ENCODE peak calls at places on chromosomes 7 and 10, in four cellular contexts. Z, O, Y and T are unnamed samples.

GRCh38 chr10:119360181-119360921 is 153.0 kb downstream of the GRK5 start:
- DNase-seq in Z (peak; percentile 65), O (no peak), Y (no peak), T (no peak)

GRCh38 chr7:137903382-137904169 is 56.8 kb upstream of the DGKI start:
- DNase-seq in Z (peak; percentile 62), O (peak; percentile 57), Y (peak; percentile 62), T (peak; percentile 86)

GRCh38 chr7:127585044-127585953 is at the start of gene GCC1:
- DNase-seq in O (peak; percentile 82), Z (peak; percentile 93), Y (peak; percentile 95), T (peak; percentile 91)

GRCh38 chr10:112359606-112360307 is 14.2 kb upstream of the ACSL5 start:
- DNase-seq in O (no peak), Y (peak; percentile 10), Z (no peak), T (no peak)

GRCh38 chr10:930415-931325 is 835 bp downstream of the LARP4B start:
- DNase-seq in Y (peak; percentile 76), O (no peak), Z (no peak), T (peak; percentile 21)

GRCh38 chr7:139995034-139995915 is 67.5 kb downstream of the PARP12 start:
- DNase-seq in Y (no peak), O (no peak), Z (peak; percentile 57), T (peak; percentile 66)

GRCh38 chr10:130510755-130511154 is 374.6 kb downstream of the GLRX3 start:
- DNase-seq in Z (no peak), Y (no peak), O (no peak), T (no peak)

GRCh38 chr7:24192053-24192452 is 91.9 kb upstream of the NPY start:
- DNase-seq in O (no peak), Z (no peak), Y (no peak), T (peak; percentile 8)

GRCh38 chr7:100407285-100408180 is 21.0 kb downstream of the ZCWPW1 start:
- DNase-seq in O (peak; percentile 58), Y (no peak), Z (peak; percentile 41), T (peak; percentile 87)

GRCh38 chr10:7561216-7561893 is 105.4 kb downstream of the ITIH5 start:
- DNase-seq in Y (peak; percentile 19), Z (peak; percentile 85), O (no peak), T (peak; percentile 29)

GRCh38 chr7:148662646-148663045 is 36.1 kb upstream of the CUL1 start:
- DNase-seq in O (no peak), Z (no peak), Y (no peak), T (peak; percentile 16)

DNA sequence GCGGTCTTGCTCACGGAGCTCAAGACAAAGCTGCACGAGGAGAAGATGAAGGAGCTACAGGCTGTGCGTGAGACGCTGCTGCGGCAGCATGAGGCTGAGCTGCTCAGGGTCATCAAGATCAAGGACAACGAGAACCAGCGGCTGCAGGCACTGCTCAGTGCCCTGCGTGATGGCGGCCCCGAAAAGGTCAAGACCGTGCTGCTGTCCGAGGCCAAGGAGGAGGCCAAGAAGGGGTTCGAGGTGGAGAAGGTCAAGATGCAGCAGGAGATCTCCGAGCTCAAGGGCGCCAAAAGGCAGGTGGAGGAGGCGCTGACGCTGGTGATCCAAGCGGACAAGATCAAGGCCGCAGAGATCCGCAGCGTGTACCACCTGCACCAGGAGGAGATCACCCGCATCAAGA is 51.4 kb downstream of the JAKMIP3 start:
- DNase-seq in Y (no peak), O (no peak), Z (no peak), T (no peak)
- H3K4me3 ChIP-seq in Y (no peak overlapping the region), O (no peak overlapping the region), Z (no peak overlapping the region), T (no peak overlapping the region)

GRCh38 chr7:80781561-80781979 is 137.3 kb downstream of the SEMA3C start:
- DNase-seq in O (peak; percentile 50), Y (peak; percentile 22), Z (peak; percentile 42), T (peak; percentile 95)
- TF ChIP-seq CTCF in O (no peak), Y (peak; percentile 8), Z (no peak), T (peak; percentile 17)

DNA sequence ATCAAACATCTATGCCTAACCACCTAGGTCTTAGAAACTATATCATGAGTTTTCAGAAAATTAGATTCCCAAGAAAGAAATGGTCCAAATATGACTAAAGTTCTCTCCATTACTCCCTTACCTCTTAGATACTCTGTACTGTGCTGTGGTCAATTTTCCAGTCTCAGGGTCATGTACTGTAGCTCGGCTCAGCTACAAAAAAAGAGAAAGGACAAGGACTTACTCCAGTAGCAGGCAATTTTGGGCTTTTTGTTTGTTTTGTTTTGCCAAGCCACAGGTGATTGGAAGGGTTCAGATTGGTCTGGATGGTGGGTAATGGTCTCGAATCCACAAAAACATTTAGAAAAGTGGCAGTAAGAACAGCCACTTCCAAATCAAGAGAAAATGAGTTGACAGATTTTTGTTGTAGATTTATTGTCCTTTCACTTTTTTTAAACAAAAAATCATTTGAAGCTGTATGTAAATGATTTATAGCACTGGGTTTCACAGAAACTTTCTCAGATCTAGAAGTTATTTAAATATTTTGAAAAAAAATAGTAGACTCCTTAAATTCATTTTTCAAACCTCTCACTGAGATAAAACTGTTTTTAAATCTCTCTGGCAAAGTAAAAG is 52.8 kb downstream of the P4HA1 start:
- DNase-seq in O (no peak), Z (no peak), Y (no peak), T (no peak)
- H3K4me3 ChIP-seq in O (no peak overlapping the region), Z (no peak overlapping the region), Y (no peak overlapping the region), T (no peak overlapping the region)

GRCh38 chr7:22094413-22095304 is 149.0 kb upstream of the CDCA7L start:
- DNase-seq in Y (no peak), O (no peak), Z (no peak), T (no peak)
- TF ChIP-seq CTCF in Y (no peak), O (peak; percentile 39), Z (no peak), T (no peak)